ENCODE peak calls at places on chromosome 22, in four cellular contexts. One of them, this sample, is unnamed.
A peak's percentile ranks its signal among the peaks of the same experiment; 100 is the strongest.

GRCh38 chr22:27749597-27750225 is 51.8 kb downstream of the MN1 start:
- DNase-seq in endothelial cell of umbilical vein: no peak
- DNase-seq in HepG2: no peak
- DNase-seq in K562: no peak
- DNase-seq in this sample: no peak

GRCh38 chr22:44309647-44310046 is 3.1 kb downstream of the SHISAL1 start:
- DNase-seq in endothelial cell of umbilical vein: no peak
- DNase-seq in HepG2: no peak
- DNase-seq in K562: no peak
- DNase-seq in this sample: no peak

GRCh38 chr22:33577862-33578411 is 342.3 kb downstream of the LARGE1 start:
- DNase-seq in K562: no peak
- DNase-seq in endothelial cell of umbilical vein: no peak
- DNase-seq in HepG2: peak; percentile 98
- DNase-seq in this sample: no peak

GRCh38 chr22:50704510-50705218 is 32.0 kb downstream of the SHANK3 start:
- DNase-seq in endothelial cell of umbilical vein: no peak
- DNase-seq in K562: no peak
- DNase-seq in HepG2: no peak
- DNase-seq in this sample: no peak

GRCh38 chr22:27125539-27125938 is 468.2 kb downstream of the MIAT start:
- DNase-seq in endothelial cell of umbilical vein: no peak
- DNase-seq in K562: no peak
- DNase-seq in HepG2: no peak
- DNase-seq in this sample: no peak

GRCh38 chr22:38298312-38299000 is 18.8 kb downstream of the CSNK1E start:
- DNase-seq in endothelial cell of umbilical vein: no peak
- DNase-seq in HepG2: no peak
- DNase-seq in K562: no peak
- DNase-seq in this sample: no peak

GRCh38 chr22:45504703-45505341 is 2.1 kb downstream of the FBLN1 start:
- DNase-seq in endothelial cell of umbilical vein: peak; percentile 7
- DNase-seq in HepG2: no peak
- DNase-seq in K562: no peak
- DNase-seq in this sample: no peak

GRCh38 chr22:39292561-39293074 is 26.8 kb downstream of the RPL3 start:
- DNase-seq in K562: peak; percentile 94
- DNase-seq in endothelial cell of umbilical vein: peak; percentile 96
- DNase-seq in HepG2: peak; percentile 81
- DNase-seq in this sample: no peak

GRCh38 chr22:26581769-26582168 is 8.2 kb downstream of the TPST2 start:
- DNase-seq in endothelial cell of umbilical vein: no peak
- DNase-seq in HepG2: no peak
- DNase-seq in K562: no peak
- DNase-seq in this sample: no peak

GRCh38 chr22:45998638-45999378 is 21.8 kb upstream of the WNT7B start:
- DNase-seq in endothelial cell of umbilical vein: no peak
- DNase-seq in K562: no peak
- DNase-seq in HepG2: no peak
- DNase-seq in this sample: no peak

GRCh38 chr22:39496131-39496838 is 5.8 kb upstream of the MIEF1 start:
- DNase-seq in HepG2: peak; percentile 74
- DNase-seq in endothelial cell of umbilical vein: peak; percentile 60
- DNase-seq in K562: peak; percentile 85
- DNase-seq in this sample: no peak

GRCh38 chr22:26318975-26319374 is 110.1 kb upstream of the ASPHD2 start:
- DNase-seq in HepG2: peak; percentile 13
- DNase-seq in K562: peak; percentile 26
- DNase-seq in endothelial cell of umbilical vein: no peak
- DNase-seq in this sample: no peak

GRCh38 chr22:46428602-46429326 is 93.2 kb downstream of the TRMU start:
- DNase-seq in K562: no peak
- DNase-seq in endothelial cell of umbilical vein: no peak
- DNase-seq in HepG2: no peak
- DNase-seq in this sample: no peak

GRCh38 chr22:47133263-47133662 is 370.8 kb downstream of the TBC1D22A start:
- DNase-seq in endothelial cell of umbilical vein: no peak
- DNase-seq in K562: no peak
- DNase-seq in HepG2: no peak
- DNase-seq in this sample: no peak

DNA sequence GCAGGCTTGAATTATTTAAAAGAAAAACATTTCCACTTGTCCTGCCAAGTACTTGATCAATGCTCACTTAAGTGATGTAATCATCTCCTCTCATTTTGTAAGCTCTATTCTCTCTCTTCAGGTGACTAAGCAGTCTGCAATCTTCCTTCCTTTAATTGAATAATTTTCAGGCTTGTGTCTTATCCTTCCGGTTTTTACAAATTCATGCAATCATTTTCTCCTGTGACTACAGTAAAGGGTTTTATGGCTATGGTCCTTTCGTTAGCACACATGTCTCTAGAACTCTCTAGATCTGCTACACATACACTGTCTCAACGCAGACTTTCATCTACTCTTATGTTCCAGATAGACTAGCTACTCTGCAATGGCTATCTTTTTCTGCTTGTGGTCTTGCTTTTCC is 12.5 kb upstream of the UPB1 start:
- DNase-seq in K562: no peak
- DNase-seq in HepG2: no peak
- DNase-seq in endothelial cell of umbilical vein: peak; percentile 67
- DNase-seq in this sample: no peak
- H2AFZ ChIP-seq in K562: peak overlapping the region; percentile 35
- H2AFZ ChIP-seq in HepG2: no peak overlapping the region
- H2AFZ ChIP-seq in endothelial cell of umbilical vein: no peak overlapping the region
- H2AFZ ChIP-seq in this sample: no peak overlapping the region

DNA sequence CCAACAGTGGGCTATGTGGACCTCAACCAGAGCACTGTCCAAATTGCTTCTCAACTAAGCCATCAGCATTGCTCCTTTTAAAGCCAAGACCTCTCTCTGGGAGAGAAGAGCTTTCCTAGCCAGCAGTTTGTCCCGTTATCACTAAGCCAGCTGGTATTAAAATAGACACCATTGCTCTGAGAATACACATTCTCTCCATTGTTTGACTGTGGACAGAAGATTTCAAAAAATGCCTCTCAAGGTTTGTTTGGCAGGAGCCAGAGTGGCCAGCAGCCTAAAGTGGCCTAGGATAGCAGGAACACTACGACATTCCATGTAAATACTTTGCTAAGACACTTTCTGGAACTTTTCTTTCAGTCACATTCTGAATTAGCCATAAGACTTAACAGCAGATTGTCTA is 41.3 kb downstream of the EIF4ENIF1 start:
- DNase-seq in endothelial cell of umbilical vein: no peak
- DNase-seq in HepG2: no peak
- DNase-seq in K562: no peak
- DNase-seq in this sample: no peak
- TF ChIP-seq MYC in endothelial cell of umbilical vein: no peak
- TF ChIP-seq MYC in HepG2: no peak
- TF ChIP-seq MYC in K562: no peak
- TF ChIP-seq MYC in this sample: no peak

DNA sequence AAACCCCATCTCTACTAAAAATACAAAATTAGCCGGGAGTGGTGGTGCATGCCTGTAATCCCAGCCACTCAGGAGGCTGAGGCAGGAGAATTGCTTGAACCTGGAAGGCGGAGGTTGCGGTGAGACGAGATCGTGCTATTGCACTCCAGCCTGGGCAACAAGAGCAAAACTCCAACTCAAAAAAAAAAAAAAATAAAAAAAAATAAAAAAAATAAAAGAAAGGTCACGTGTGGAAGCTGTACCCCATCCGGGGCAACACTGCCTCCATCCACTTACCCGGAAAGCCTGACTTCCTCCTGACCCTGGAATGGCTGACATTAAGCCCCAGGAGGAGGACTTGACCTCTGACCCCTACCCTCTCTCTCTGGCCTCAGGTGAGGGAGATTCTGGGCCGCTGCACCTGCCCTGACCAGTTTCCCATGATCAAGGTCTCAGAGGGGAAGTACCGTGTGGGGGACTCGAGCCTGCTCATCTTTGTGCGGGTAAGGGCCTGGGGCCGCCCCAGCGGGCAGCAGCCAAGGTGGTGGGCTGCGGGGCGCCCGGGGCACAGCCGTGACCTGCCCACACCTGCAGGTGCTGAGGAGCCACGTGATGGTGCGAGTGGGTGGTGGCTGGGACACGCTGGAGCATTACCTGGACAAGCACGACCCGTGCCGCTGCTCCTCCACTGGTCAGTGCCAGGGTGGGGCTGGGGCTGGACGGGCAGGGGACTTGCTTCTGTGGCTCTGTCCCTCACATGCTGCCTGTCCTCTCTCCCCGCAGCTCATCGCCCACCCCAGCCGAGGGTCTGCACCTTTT is 3.8 kb downstream of the GAS2L1 start:
- DNase-seq in K562: no peak
- DNase-seq in endothelial cell of umbilical vein: no peak
- DNase-seq in HepG2: no peak
- DNase-seq in this sample: no peak
- H2AFZ ChIP-seq in K562: no peak overlapping the region
- H2AFZ ChIP-seq in endothelial cell of umbilical vein: no peak overlapping the region
- H2AFZ ChIP-seq in HepG2: no peak overlapping the region
- H2AFZ ChIP-seq in this sample: no peak overlapping the region

DNA sequence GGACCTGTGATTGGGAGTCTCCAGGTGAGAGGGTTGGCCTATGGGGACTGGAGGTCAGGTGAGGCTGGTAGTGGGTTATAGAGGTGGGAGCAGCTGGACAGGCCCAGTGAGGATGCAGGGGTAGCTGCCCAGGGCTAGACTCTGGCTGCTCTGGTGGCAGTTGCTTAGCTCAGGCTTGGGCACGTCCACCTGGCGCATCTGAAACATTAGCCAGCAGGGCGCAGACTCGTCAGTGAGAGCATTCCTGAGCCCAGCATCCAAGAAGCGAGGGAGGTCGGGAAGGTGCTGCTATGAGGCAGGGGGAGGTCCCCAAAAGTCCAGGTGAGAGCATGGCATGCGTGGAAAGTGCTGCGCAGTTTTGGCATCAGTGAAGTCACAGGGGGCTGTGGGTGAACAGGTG is 3.5 kb upstream of the GGT1 start:
- DNase-seq in K562: no peak
- DNase-seq in endothelial cell of umbilical vein: no peak
- DNase-seq in HepG2: no peak
- DNase-seq in this sample: no peak
- TF ChIP-seq MYC in K562: no peak
- TF ChIP-seq MYC in endothelial cell of umbilical vein: no peak
- TF ChIP-seq MYC in HepG2: no peak
- TF ChIP-seq MYC in this sample: no peak

GRCh38 chr22:35752172-35752832 is 34.6 kb downstream of the APOL5 start:
- DNase-seq in HepG2: no peak
- DNase-seq in K562: no peak
- DNase-seq in endothelial cell of umbilical vein: peak; percentile 48
- DNase-seq in this sample: peak; percentile 5

GRCh38 chr22:35756722-35757121 is 39.0 kb downstream of the APOL5 start:
- DNase-seq in endothelial cell of umbilical vein: no peak
- DNase-seq in HepG2: no peak
- DNase-seq in K562: no peak
- DNase-seq in this sample: no peak

GRCh38 chr22:35749808-35750207 is 32.1 kb downstream of the APOL5 start:
- DNase-seq in endothelial cell of umbilical vein: no peak
- DNase-seq in HepG2: no peak
- DNase-seq in K562: no peak
- DNase-seq in this sample: peak; percentile 79

GRCh38 chr22:35754761-35755160 is 37.1 kb downstream of the APOL5 start:
- DNase-seq in K562: no peak
- DNase-seq in endothelial cell of umbilical vein: no peak
- DNase-seq in HepG2: no peak
- DNase-seq in this sample: no peak

DNA sequence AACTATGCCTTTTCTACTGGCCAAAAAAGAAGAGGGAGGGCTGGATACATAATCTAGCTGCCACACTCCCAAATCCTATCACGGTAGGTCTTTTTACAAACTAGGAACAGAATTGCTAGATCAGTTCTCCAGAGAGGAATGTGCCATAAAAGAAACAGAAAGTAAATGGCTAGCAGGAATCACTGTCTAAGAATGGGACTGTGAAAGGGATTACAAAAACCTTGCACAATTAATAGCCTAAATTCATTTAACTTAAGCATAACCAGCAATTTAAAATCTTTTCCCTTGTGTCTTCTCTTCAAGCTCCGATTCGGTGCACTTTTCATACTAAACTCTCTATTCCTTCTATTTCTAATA is 35.1 kb downstream of the APOL5 start:
- DNase-seq in endothelial cell of umbilical vein: no peak
- DNase-seq in HepG2: no peak
- DNase-seq in K562: no peak
- DNase-seq in this sample: no peak
- H2AFZ ChIP-seq in endothelial cell of umbilical vein: no peak overlapping the region
- H2AFZ ChIP-seq in HepG2: no peak overlapping the region
- H2AFZ ChIP-seq in K562: no peak overlapping the region
- H2AFZ ChIP-seq in this sample: no peak overlapping the region

GRCh38 chr22:29195964-29196666 is 9.6 kb upstream of the EMID1 start:
- DNase-seq in HepG2: no peak
- DNase-seq in endothelial cell of umbilical vein: no peak
- DNase-seq in K562: no peak
- DNase-seq in this sample: no peak
- TF ChIP-seq MYC in HepG2: no peak
- TF ChIP-seq MYC in endothelial cell of umbilical vein: no peak
- TF ChIP-seq MYC in K562: no peak
- TF ChIP-seq MYC in this sample: no peak

GRCh38 chr22:35380013-35380412 is 883 bp upstream of the HMOX1 start:
- DNase-seq in HepG2: no peak
- DNase-seq in endothelial cell of umbilical vein: peak; percentile 32
- DNase-seq in K562: no peak
- DNase-seq in this sample: no peak

GRCh38 chr22:35383679-35384071 is 2.8 kb downstream of the HMOX1 start:
- DNase-seq in endothelial cell of umbilical vein: no peak
- DNase-seq in K562: no peak
- DNase-seq in HepG2: no peak
- DNase-seq in this sample: no peak

GRCh38 chr22:35379146-35379993 is 1.5 kb upstream of the HMOX1 start:
- DNase-seq in endothelial cell of umbilical vein: no peak
- DNase-seq in HepG2: peak; percentile 79
- DNase-seq in K562: no peak
- DNase-seq in this sample: no peak

GRCh38 chr22:35380537-35381423 is at the start of gene HMOX1:
- DNase-seq in K562: no peak
- DNase-seq in HepG2: peak; percentile 73
- DNase-seq in endothelial cell of umbilical vein: peak; percentile 86
- DNase-seq in this sample: no peak

GRCh38 chr22:35381424-35381772 is 502 bp downstream of the HMOX1 start:
- DNase-seq in K562: no peak
- DNase-seq in endothelial cell of umbilical vein: peak; percentile 21
- DNase-seq in HepG2: no peak
- DNase-seq in this sample: no peak
- H2AFZ ChIP-seq in K562: no peak overlapping the region
- H2AFZ ChIP-seq in endothelial cell of umbilical vein: peak overlapping the region; percentile 87
- H2AFZ ChIP-seq in HepG2: no peak overlapping the region
- H2AFZ ChIP-seq in this sample: peak overlapping the region; percentile 86